ENCODE peak calls at places on chromosomes 12 and 14, in ten cellular contexts. P is Karpas-422; X is heart right ventricle; J is heart left ventricle; G is CD8-positive, alpha-beta memory T cell; R is IMR-90; L is neural progenitor cell; C is suprapubic skin; D is body of pancreas; B is GM23338. H is an unnamed sample.

GRCh38 chr12:110717037-110717436 is 25.7 kb downstream of the PPP1CC start:
- DNase-seq in P (no peak), X (no peak), J (no peak), G (no peak), R (no peak), L (no peak), C (no peak), D (no peak), B (no peak), H (no peak)

GRCh38 chr12:12779529-12779928 is 5.9 kb upstream of the APOLD1 start:
- DNase-seq in P (no peak), X (no peak), J (no peak), G (no peak), R (peak; percentile 96), L (no peak), C (no peak), D (no peak), B (no peak), H (no peak)

GRCh38 chr12:121535150-121536057 is 45.4 kb downstream of the KDM2B start:
- DNase-seq in P (peak; percentile 59), X (no peak), J (no peak), G (peak; percentile 17), R (no peak), L (no peak), C (no peak), D (no peak), B (no peak), H (peak; percentile 62)

GRCh38 chr12:99154264-99154982 is 493.1 kb upstream of the GARIN6 start:
- DNase-seq in P (no peak), X (no peak), J (peak; percentile 28), G (no peak), R (no peak), L (peak; percentile 12), C (no peak), D (peak; percentile 15), B (peak; percentile 40), H (peak; percentile 28)

GRCh38 chr12:41193321-41193720 is 5.2 kb downstream of the PDZRN4 start:
- DNase-seq in P (peak; percentile 97), X (no peak), J (no peak), G (no peak), R (no peak), L (no peak), C (no peak), D (no peak), B (no peak), H (no peak)

GRCh38 chr12:93862424-93862823 is 185.2 kb downstream of the CRADD start:
- DNase-seq in P (no peak), X (no peak), J (no peak), G (no peak), R (no peak), L (no peak), C (no peak), D (no peak), B (no peak), H (no peak)

GRCh38 chr12:111431772-111432171 is 26.0 kb downstream of the SH2B3 start:
- DNase-seq in P (no peak), X (no peak), J (no peak), G (no peak), R (no peak), L (peak; percentile 57), C (no peak), D (no peak), B (no peak), H (no peak)

GRCh38 chr12:94534761-94535613 is 75.3 kb upstream of the CEP83 start:
- DNase-seq in P (no peak), X (no peak), J (no peak), G (no peak), R (no peak), L (peak; percentile 70), C (no peak), D (no peak), B (peak; percentile 13), H (no peak)

GRCh38 chr14:90675399-90675798 is 140.8 kb downstream of the TTC7B start:
- DNase-seq in P (no peak), X (no peak), J (peak; percentile 69), G (no peak), R (peak; percentile 75), L (no peak), C (no peak), D (peak; percentile 42), B (no peak), H (no peak)

GRCh38 chr12:105960319-105961076 is 178.3 kb downstream of the NUAK1 start:
- DNase-seq in P (no peak), X (no peak), J (no peak), G (no peak), R (no peak), L (no peak), C (no peak), D (peak; percentile 14), B (no peak), H (no peak)

GRCh38 chr14:104102282-104102914 is 16.9 kb downstream of the ASPG start:
- DNase-seq in P (no peak), X (no peak), J (peak; percentile 15), G (no peak), R (no peak), L (no peak), C (peak; percentile 53), D (no peak), B (no peak), H (no peak)
- H3K4me1 ChIP-seq in P (no peaks in the 10 kb centered on the region), X (no peaks in the 10 kb centered on the region), J (no peaks in the 10 kb centered on the region), G (no peaks in the 10 kb centered on the region), R (no peaks in the 10 kb centered on the region), L (no peaks in the 10 kb centered on the region), C (peaks cover 76% of the 10 kb centered on the region), D (no peaks in the 10 kb centered on the region), B (no peaks in the 10 kb centered on the region), H (no peaks in the 10 kb centered on the region)

GRCh38 chr12:6276936-6277615 is 33.4 kb upstream of the PLEKHG6 start:
- DNase-seq in P (no peak), X (no peak), J (no peak), G (no peak), R (no peak), L (peak; percentile 34), C (no peak), D (no peak), B (peak; percentile 58), H (no peak)

GRCh38 chr12:6278439-6279255 is 31.8 kb upstream of the PLEKHG6 start:
- DNase-seq in P (peak; percentile 82), X (peak; percentile 88), J (peak; percentile 89), G (peak; percentile 82), R (peak; percentile 74), L (peak; percentile 92), C (peak; percentile 91), D (peak; percentile 87), B (peak; percentile 85), H (peak; percentile 94)

GRCh38 chr12:6279256-6279628 is 31.2 kb upstream of the PLEKHG6 start:
- DNase-seq in P (no peak), X (no peak), J (no peak), G (no peak), R (no peak), L (no peak), C (no peak), D (no peak), B (no peak), H (no peak)

GRCh38 chr12:6279631-6280030 is 30.9 kb upstream of the PLEKHG6 start:
- DNase-seq in P (no peak), X (no peak), J (no peak), G (no peak), R (no peak), L (no peak), C (no peak), D (no peak), B (no peak), H (no peak)

GRCh38 chr12:6277982-6278438 is 32.5 kb upstream of the PLEKHG6 start:
- DNase-seq in P (no peak), X (no peak), J (no peak), G (no peak), R (no peak), L (no peak), C (peak; percentile 82), D (peak; percentile 78), B (peak; percentile 49), H (no peak)
- H3K4me3 ChIP-seq in P (peak overlapping the region; percentile 53), X (peak overlapping the region; percentile 54), J (peak overlapping the region; percentile 68), G (no peak overlapping the region), R (peak overlapping the region; percentile 56), L (peak overlapping the region; percentile 48), C (peak overlapping the region; percentile 53), D (no peak overlapping the region), B (peak overlapping the region; percentile 57), H (peak overlapping the region; percentile 37)

GRCh38 chr14:77988096-77988870 is 181.9 kb upstream of the NRXN3 start:
- DNase-seq in P (no peak), X (no peak), J (no peak), G (no peak), R (no peak), L (no peak), C (no peak), D (no peak), B (no peak), H (peak; percentile 47)

GRCh38 chr14:77986808-77987207 is 183.4 kb upstream of the NRXN3 start:
- DNase-seq in P (no peak), X (no peak), J (no peak), G (no peak), R (no peak), L (no peak), C (no peak), D (no peak), B (no peak), H (no peak)

GRCh38 chr14:77991128-77991772 is 178.9 kb upstream of the NRXN3 start:
- DNase-seq in P (peak; percentile 66), X (no peak), J (no peak), G (no peak), R (no peak), L (peak; percentile 23), C (no peak), D (no peak), B (peak; percentile 57), H (no peak)

GRCh38 chr14:77989441-77989891 is 180.7 kb upstream of the NRXN3 start:
- DNase-seq in P (no peak), X (peak; percentile 30), J (peak; percentile 48), G (no peak), R (no peak), L (peak; percentile 25), C (no peak), D (no peak), B (no peak), H (peak; percentile 44)

GRCh38 chr14:77988966-77989365 is 181.2 kb upstream of the NRXN3 start:
- DNase-seq in P (no peak), X (peak; percentile 29), J (peak; percentile 76), G (no peak), R (peak; percentile 48), L (no peak), C (no peak), D (no peak), B (no peak), H (peak; percentile 72)
- H3K27ac ChIP-seq in P (no peak overlapping the region), X (peak overlapping the region; percentile 55), J (peak overlapping the region; percentile 52), G (no peak overlapping the region), R (no peak overlapping the region), L (no peak overlapping the region), C (peak overlapping the region; percentile 45), D (no peak overlapping the region), B (no peak overlapping the region), H (peak overlapping the region; percentile 5)

DNA sequence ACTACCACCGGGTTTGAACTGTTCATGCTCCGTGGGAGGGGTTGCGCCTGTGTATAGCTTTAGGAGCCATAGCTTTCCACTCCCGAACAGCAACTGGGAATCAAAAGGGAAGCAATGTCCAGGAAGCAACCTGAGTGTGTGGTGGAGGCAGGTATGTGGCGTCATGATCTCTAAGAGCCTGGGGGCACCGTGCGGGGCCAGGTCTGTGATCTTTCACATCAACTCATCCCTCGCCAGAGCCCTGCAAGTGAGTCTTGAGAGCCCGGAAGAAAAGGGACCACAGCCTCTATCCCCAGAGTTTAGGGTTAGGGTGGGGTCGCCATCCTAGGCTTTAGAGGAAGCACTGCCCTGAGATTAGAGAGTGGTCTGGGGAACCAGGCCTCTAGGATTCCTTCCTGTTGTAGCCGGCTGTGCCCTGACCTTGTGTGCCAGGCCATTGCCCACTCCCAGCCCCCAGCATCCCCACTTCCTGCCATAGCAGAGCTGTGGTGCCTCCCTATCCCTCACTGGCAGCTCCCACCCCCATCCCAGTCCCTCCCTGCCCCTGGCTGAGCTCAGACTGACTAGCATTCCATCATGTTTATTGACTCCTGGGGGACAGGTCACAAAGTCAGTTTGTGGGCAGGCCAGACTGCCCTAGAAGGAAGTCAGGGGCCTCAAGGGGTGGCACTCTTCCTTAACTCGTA is 733 bp upstream of the ADCY4 start:
- DNase-seq in P (no peak), X (no peak), J (peak; percentile 18), G (no peak), R (no peak), L (no peak), C (peak; percentile 69), D (no peak), B (peak; percentile 30), H (no peak)
- H3K4me1 ChIP-seq in P (peaks cover 25% of the 10 kb centered on the region), X (peaks cover 84% of the 10 kb centered on the region), J (peaks cover 64% of the 10 kb centered on the region), G (peaks cover 68% of the 10 kb centered on the region), R (peaks cover 3% of the 10 kb centered on the region), L (peaks cover 11% of the 10 kb centered on the region), C (peaks cover 71% of the 10 kb centered on the region), D (peaks cover 54% of the 10 kb centered on the region), B (peaks cover 26% of the 10 kb centered on the region), H (peaks cover 2% of the 10 kb centered on the region)

H was measured in right cardiac atrium.